ENCODE peak calls at places on chromosomes 16 and 17, in eight cellular contexts. D is pancreas, J is mucosa of descending colon, G is astrocyte of the cerebellum, T is cardiac fibroblast, R is fibroblast of pulmonary artery, O is heart right ventricle, L is activated B cell treated with CpG ODN at 0.5 μM for 24 hours. E is an unnamed sample.

GRCh38 chr17:850828-851759 is 68.9 kb downstream of the MRM3 start:
- DNase-seq in D (no peak), J (no peak), G (no peak), T (peak; percentile 49), R (peak; percentile 16), O (no peak), L (no peak), E (no peak)

GRCh38 chr17:72656114-72656763 is 436.2 kb downstream of the SLC39A11 start:
- DNase-seq in D (no peak), J (no peak), G (no peak), T (no peak), R (no peak), O (no peak), L (no peak), E (no peak)

GRCh38 chr17:78538033-78538776 is 39.0 kb downstream of the DNAH17 start:
- DNase-seq in D (no peak), J (no peak), G (no peak), T (no peak), R (peak; percentile 28), O (no peak), L (no peak), E (peak; percentile 52)

GRCh38 chr17:57480438-57481196 is 224.3 kb downstream of the MSI2 start:
- DNase-seq in D (no peak), J (no peak), G (peak; percentile 71), T (peak; percentile 55), R (peak; percentile 52), O (no peak), L (no peak), E (no peak)

GRCh38 chr17:32174889-32175288 is 32.6 kb downstream of the RHOT1 start:
- DNase-seq in D (no peak), J (no peak), G (no peak), T (no peak), R (no peak), O (no peak), L (no peak), E (no peak)

GRCh38 chr16:57276596-57276995 is 7.9 kb downstream of the PLLP start:
- DNase-seq in D (no peak), J (no peak), G (no peak), T (peak; percentile 54), R (peak; percentile 65), O (no peak), L (no peak), E (no peak)

GRCh38 chr17:3879181-3879580 is 13.7 kb downstream of the CAMKK1 start:
- DNase-seq in D (peak; percentile 43), J (peak; percentile 43), G (peak; percentile 49), T (peak; percentile 68), R (peak; percentile 45), O (peak; percentile 44), L (no peak), E (no peak)

GRCh38 chr17:43753488-43754129 is 5.0 kb downstream of the SOST start:
- DNase-seq in D (no peak), J (no peak), G (no peak), T (no peak), R (no peak), O (no peak), L (no peak), E (peak; percentile 48)

GRCh38 chr17:8105957-8106398 is 12.3 kb downstream of the ALOXE3 start:
- DNase-seq in D (no peak), J (no peak), G (no peak), T (peak; percentile 32), R (peak; percentile 68), O (no peak), L (no peak), E (no peak)

GRCh38 chr17:8108972-8109668 is 9.2 kb downstream of the ALOXE3 start:
- DNase-seq in D (no peak), J (no peak), G (no peak), T (no peak), R (no peak), O (no peak), L (no peak), E (no peak)

GRCh38 chr17:8110456-8110804 is 7.9 kb downstream of the ALOXE3 start:
- DNase-seq in D (no peak), J (no peak), G (no peak), T (no peak), R (no peak), O (no peak), L (no peak), E (no peak)

GRCh38 chr17:8110907-8111306 is 7.4 kb downstream of the ALOXE3 start:
- DNase-seq in D (no peak), J (no peak), G (no peak), T (no peak), R (no peak), O (no peak), L (no peak), E (no peak)

GRCh38 chr17:8109669-8110455 is 8.5 kb downstream of the ALOXE3 start:
- DNase-seq in D (peak; percentile 78), J (peak; percentile 85), G (no peak), T (peak; percentile 35), R (peak; percentile 42), O (peak; percentile 59), L (peak; percentile 79), E (peak; percentile 87)
- TF ChIP-seq CTCF in D (peak; percentile 89), J (peak; percentile 91), G (peak; percentile 58), T (peak; percentile 74), R (peak; percentile 76), O (peak; percentile 78), L (no peak), E (peak; percentile 93)

GRCh38 chr16:11610580-11610979 is 23.9 kb upstream of the LITAF start:
- DNase-seq in D (no peak), J (no peak), G (no peak), T (no peak), R (no peak), O (no peak), L (no peak), E (no peak)

GRCh38 chr16:11614587-11615175 is 28.0 kb upstream of the LITAF start:
- DNase-seq in D (no peak), J (peak; percentile 38), G (no peak), T (no peak), R (no peak), O (no peak), L (no peak), E (no peak)

GRCh38 chr16:11613381-11614303 is 26.9 kb upstream of the LITAF start:
- DNase-seq in D (no peak), J (peak; percentile 86), G (no peak), T (peak; percentile 60), R (peak; percentile 53), O (peak; percentile 33), L (no peak), E (peak; percentile 62)

GRCh38 chr16:11610121-11610505 is 23.4 kb upstream of the LITAF start:
- DNase-seq in D (no peak), J (no peak), G (no peak), T (no peak), R (no peak), O (no peak), L (no peak), E (no peak)

DNA sequence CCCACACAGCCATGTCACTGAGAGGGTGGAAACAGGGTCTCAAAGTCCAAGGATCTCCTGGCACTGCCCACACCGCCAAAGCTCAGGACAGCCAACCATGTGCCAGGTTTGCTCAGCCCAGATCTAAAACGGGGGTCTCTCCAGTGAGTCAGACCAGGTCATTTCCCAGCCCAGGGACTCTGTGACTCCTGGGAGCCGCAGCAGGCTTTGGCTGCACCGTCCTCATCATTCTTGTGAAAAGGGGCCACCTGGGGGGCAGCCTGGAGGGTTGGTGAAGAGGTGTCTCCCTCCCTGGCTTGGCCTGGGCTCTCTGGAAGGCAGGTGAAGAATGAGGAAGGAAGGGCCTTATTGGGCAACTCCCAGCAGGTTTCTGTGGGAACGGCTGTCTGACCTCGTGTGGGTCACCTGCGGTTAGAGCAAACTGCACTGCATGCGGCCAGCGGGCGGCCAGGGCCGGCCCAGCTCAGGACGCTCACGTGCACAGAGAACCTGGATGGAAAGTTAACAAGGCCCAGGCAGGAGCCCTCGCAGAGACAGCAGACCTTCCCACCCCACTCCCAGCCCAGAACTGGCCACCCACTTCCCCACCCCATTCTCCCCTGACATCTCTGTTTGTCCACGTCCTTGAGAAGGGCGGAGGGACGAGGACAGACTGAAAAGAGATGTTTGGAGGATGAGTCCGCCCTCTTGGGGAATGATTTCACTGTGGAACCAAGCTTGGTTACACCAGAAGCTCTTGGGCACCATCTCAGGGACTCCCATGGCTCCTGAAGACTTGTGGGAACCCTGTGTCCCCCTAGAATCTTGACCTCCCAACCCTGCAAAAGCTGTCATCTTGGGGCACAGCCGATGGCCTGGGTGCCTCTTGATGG is 25.6 kb upstream of the LITAF start:
- DNase-seq in D (peak; percentile 78), J (peak; percentile 84), G (peak; percentile 15), T (no peak), R (no peak), O (no peak), L (no peak), E (peak; percentile 40)
- TF ChIP-seq CTCF in D (no peak), J (no peak), G (no peak), T (no peak), R (no peak), O (no peak), L (no peak), E (no peak)

GRCh38 chr17:62652251-62653001 is 25.0 kb downstream of the MRC2 start:
- DNase-seq in D (peak; percentile 68), J (peak; percentile 68), G (no peak), T (peak; percentile 63), R (peak; percentile 69), O (peak; percentile 76), L (peak; percentile 32), E (no peak)

GRCh38 chr17:62656446-62656845 is 29.0 kb downstream of the MRC2 start:
- DNase-seq in D (no peak), J (no peak), G (no peak), T (no peak), R (no peak), O (no peak), L (no peak), E (no peak)

GRCh38 chr17:62650587-62650986 is 23.1 kb downstream of the MRC2 start:
- DNase-seq in D (no peak), J (no peak), G (no peak), T (no peak), R (no peak), O (no peak), L (no peak), E (no peak)

GRCh38 chr17:62653831-62654829 is 26.7 kb downstream of the MRC2 start:
- DNase-seq in D (peak; percentile 21), J (peak; percentile 56), G (no peak), T (peak; percentile 77), R (peak; percentile 58), O (peak; percentile 87), L (no peak), E (no peak)

DNA sequence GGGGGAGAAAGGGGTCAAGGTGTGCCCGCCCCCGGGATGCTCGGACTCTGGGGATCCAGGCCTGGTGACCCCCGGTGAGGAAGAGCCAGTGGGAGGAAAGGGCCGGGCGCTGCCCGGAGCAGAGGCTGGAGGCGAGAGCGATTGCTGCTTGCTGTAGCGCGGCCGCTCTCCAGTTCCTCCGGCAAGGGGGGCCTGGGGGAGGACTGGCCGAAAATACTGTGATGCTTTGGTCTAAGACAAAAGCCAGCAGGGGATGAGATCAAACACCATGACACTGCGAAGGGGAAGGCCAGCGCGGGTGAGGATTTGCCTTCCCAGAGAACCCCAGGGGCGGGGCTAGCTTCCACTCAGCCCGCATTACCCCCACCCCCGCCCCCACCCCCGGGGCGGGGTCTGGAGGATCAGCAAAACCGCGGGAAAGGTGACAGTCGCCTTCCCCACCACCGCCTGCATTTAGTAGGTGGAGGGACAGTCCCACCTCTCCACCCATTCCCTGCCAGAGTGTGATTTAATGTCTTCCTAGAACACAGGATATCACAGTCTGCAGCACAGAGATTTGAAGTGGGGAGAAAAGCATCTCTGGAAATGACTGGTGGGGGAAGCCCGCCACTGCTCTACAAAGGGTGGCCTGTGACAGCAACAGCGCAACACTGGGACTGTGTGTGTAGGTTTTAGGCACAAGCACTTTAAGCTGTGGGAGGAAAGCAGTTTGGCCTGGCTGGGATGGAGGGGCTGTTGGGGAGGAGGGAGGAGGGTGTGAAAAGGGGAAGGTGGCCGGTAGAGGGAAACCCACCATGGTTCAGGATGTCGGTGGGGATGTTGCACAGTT is 25.7 kb downstream of the MRC2 start:
- DNase-seq in D (peak; percentile 60), J (peak; percentile 72), G (no peak), T (peak; percentile 46), R (peak; percentile 49), O (peak; percentile 75), L (peak; percentile 51), E (peak; percentile 87)
- TF ChIP-seq CTCF in D (no peak), J (no peak), G (no peak), T (no peak), R (no peak), O (no peak), L (no peak), E (no peak)

DNA sequence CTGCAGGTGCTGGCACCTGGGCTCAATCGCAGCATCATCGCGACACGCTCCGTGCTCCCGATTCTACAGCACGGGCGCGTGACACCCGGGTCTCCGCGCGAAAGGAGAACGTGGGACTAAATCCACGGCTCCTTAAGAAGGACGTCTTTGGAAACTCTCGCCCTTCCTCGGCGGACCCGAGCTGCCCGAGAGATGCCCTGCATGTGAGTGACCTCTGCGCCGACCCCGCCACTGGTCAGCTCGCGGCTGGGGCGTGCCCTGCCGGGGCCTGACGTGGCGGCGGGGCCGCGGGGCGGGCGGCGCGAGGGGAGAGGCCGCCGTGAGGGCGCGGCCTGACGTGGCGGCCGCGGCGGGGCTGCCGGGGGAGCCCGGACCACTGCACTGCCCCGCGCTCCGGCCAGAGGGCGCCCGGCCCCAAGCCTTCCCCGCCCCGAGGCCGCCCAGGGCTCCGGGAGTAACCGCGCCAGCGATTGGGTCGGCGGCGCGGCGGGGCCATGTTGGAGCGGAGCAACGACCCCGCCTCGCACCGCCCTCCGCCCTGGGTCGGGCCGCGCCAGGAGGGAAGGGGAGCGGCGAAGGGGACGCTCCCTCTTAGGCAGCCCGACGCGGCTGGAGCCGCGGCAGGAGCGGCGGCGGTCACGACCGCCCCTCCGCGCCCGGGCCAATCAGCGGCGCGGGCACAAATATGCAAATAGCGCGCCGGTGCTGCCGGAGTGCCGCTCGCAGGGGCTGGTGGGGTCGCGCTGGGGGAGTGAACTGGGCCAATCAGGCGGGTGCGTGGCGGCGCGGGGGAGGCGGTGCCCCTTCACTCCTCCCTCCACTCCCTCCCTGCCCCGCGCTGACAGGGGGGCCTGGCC is 75.6 kb downstream of the CHD9 start:
- DNase-seq in D (peak; percentile 95), J (peak; percentile 97), G (peak; percentile 85), T (peak; percentile 98), R (peak; percentile 97), O (peak; percentile 98), L (peak; percentile 97), E (peak; percentile 96)
- TF ChIP-seq CTCF in D (peak; percentile 50), J (peak; percentile 73), G (peak; percentile 48), T (peak; percentile 27), R (peak; percentile 24), O (peak; percentile 61), L (no peak), E (peak; percentile 74)

E was measured in GM10248.